ENCODE peak calls at places on chromosomes 1 and 21, in six cellular contexts. T is mesenchymal stem cell, I is IMR-90, Q is H9, A is trophoblast cell, E is H1. J is an unnamed sample.

GRCh38 chr1:228487336-228488106 is at the start of gene RNF187:
- DNase-seq in T (no peak), I (peak), Q (no peak), A (peak), E (no peak), J (no peak)

GRCh38 chr1:34740161-34740875 is 14.5 kb upstream of the GJB5 start:
- DNase-seq in T (no peak), I (no peak), Q (peak), A (peak), E (no peak), J (no peak)

GRCh38 chr1:220224611-220225124 is 47.6 kb downstream of the RAB3GAP2 start:
- DNase-seq in T (no peak), I (no peak), Q (no peak), A (no peak), E (no peak), J (no peak)

GRCh38 chr1:91523462-91523861 is 22.8 kb downstream of the CDC7 start:
- DNase-seq in T (no peak), I (peak), Q (no peak), A (no peak), E (no peak), J (no peak)

GRCh38 chr1:167202049-167202448 is 18.6 kb upstream of the POU2F1 start:
- DNase-seq in T (no peak), I (no peak), Q (no peak), A (no peak), E (no peak), J (no peak)

GRCh38 chr1:161133220-161133740 is 813 bp upstream of the DEDD start:
- DNase-seq in T (peak), I (peak), Q (no peak), A (no peak), E (no peak), J (no peak)

GRCh38 chr1:113835686-113836290 is 23.5 kb upstream of the RSBN1 start:
- DNase-seq in T (peak), I (peak), Q (no peak), A (peak), E (no peak), J (no peak)

GRCh38 chr1:228299211-228299610 is 91.4 kb downstream of the OBSCN start:
- DNase-seq in T (no peak), I (no peak), Q (no peak), A (no peak), E (no peak), J (no peak)

GRCh38 chr1:248277876-248278275 is at the start of gene OR2T33:
- DNase-seq in T (no peak), I (no peak), Q (no peak), A (no peak), E (no peak), J (no peak)

GRCh38 chr1:193335797-193336428 is 149.5 kb upstream of the B3GALT2 start:
- DNase-seq in T (peak), I (peak), Q (no peak), A (no peak), E (no peak), J (no peak)

GRCh38 chr1:85607126-85607912 is 26.8 kb downstream of the CCN1 start:
- DNase-seq in T (peak), I (peak), Q (peak), A (peak), E (peak), J (peak)

GRCh38 chr1:201023517-201023902 is at the start of gene KIF21B:
- DNase-seq in T (peak), I (no peak), Q (peak), A (peak), E (no peak), J (peak)
- H3K23ac ChIP-seq in T (no peak), I (peak), Q (no peak), A (no peak), E (no peak), J (peak)

GRCh38 chr1:244163131-244163530 is 112.0 kb downstream of the ZBTB18 start:
- DNase-seq in T (peak), I (peak), Q (no peak), A (no peak), E (no peak), J (no peak)

GRCh38 chr1:244165021-244165420 is 113.9 kb downstream of the ZBTB18 start:
- DNase-seq in T (no peak), I (no peak), Q (no peak), A (no peak), E (no peak), J (no peak)

GRCh38 chr1:244164563-244164890 is 113.4 kb downstream of the ZBTB18 start:
- DNase-seq in T (no peak), I (no peak), Q (no peak), A (no peak), E (no peak), J (no peak)

GRCh38 chr1:244165701-244166100 is 114.6 kb downstream of the ZBTB18 start:
- DNase-seq in T (no peak), I (peak), Q (no peak), A (no peak), E (no peak), J (no peak)

GRCh38 chr1:244163861-244164562 is 112.9 kb downstream of the ZBTB18 start:
- DNase-seq in T (peak), I (peak), Q (peak), A (peak), E (peak), J (no peak)
- H2BK120ac ChIP-seq in T (peak), I (peak), Q (no peak), A (peak), E (no peak), J (no peak)

GRCh38 chr21:36708512-36709029 is 9.7 kb downstream of the SIM2 start:
- DNase-seq in T (no peak), I (no peak), Q (no peak), A (no peak), E (no peak), J (no peak)
- H2AFZ ChIP-seq in T (no peak), I (peak), Q (no peak), A (no peak), E (no peak), J (peak)

DNA sequence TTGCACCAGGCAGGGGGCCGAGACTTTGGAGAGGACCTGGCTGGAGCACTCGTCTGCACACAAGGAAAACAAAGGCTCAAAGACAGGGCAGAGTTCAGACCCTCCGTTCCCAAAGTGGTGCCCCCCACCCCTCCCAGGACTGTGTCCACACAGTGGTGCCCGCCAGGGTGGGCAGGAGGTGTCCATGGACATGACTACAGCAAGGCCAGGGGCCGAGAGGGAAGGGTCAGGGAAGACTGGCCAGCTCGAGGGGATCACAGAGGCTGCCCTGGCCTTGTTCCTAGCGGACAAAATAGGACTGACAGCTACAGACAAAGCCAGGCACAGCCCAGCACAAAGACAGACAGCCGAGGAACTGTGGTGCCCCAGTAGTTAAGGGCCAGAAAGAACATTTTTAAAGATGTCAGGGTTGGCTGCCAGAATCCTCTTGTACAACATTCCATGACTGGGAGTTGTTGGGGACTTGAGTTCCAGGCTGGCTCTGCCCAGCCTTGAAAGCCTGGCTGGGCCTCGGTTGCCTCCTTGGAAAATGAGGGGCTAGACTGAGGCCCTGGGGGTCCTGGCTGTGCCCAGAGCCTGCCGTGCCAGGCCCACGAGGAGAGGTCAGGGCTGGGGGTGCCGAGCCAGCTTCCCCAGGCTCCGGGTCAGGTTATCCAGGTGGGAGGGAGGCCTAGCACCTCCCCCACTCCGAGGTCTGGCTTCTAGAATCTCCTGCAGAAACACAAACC is 63.7 kb downstream of the SLX9 start:
- DNase-seq in T (no peak), I (no peak), Q (no peak), A (no peak), E (no peak), J (no peak)
- H3K23ac ChIP-seq in T (no peak), I (no peak), Q (no peak), A (no peak), E (no peak), J (peak)

GRCh38 chr1:204072951-204073836 is at the start of gene SOX13:
- DNase-seq in T (peak), I (peak), Q (peak), A (peak), E (peak), J (peak)
- H2BK120ac ChIP-seq in T (peak), I (no peak), Q (no peak), A (peak), E (no peak), J (peak)

DNA sequence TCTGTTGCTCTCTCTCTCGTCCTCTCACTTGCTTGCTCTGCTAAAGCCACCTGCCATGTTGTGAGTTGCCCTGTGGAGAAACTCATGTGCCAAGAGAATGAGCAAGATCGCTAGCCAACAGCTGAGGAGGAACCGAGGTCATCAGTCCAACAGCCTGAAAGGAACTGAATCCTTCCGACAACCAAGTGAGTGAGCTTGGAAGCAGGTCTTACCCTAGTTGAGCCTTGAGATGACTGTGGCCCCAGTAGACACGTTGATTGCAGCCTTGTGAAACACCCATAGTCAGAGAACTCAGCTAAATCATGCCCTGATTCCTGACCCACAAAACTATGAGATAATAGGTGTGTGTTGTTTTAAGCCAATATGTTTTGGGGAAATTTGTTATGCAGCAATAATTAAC is 48.1 kb upstream of the BACH1 start:
- DNase-seq in T (no peak), I (no peak), Q (no peak), A (no peak), E (no peak), J (no peak)
- H2AFZ ChIP-seq in T (no peak), I (peak), Q (no peak), A (no peak), E (no peak), J (no peak)

GRCh38 chr21:37281579-37281978 is 14.4 kb upstream of the VPS26C start:
- DNase-seq in T (no peak), I (no peak), Q (no peak), A (no peak), E (no peak), J (no peak)
- H3K23ac ChIP-seq in T (no peak), I (no peak), Q (no peak), A (no peak), E (no peak), J (no peak)

GRCh38 chr1:209425959-209426358 is 157.6 kb upstream of the CAMK1G start:
- DNase-seq in T (no peak), I (no peak), Q (no peak), A (no peak), E (no peak), J (no peak)
- H2BK120ac ChIP-seq in T (no peak), I (no peak), Q (no peak), A (no peak), E (peak), J (no peak)

J was measured in neuronal stem cell.